ENCODE peak calls at places on chromosome 13, in ten cellular contexts. J is fibroblast of lung, F is lower lobe of right lung, K is breast epithelium, N is psoas muscle, H is left ventricle myocardium inferior, Q is ascending aorta, V is fibroblast of mammary gland, S is esophagus squamous epithelium, D is heart right ventricle. U is an unnamed sample.

GRCh38 chr13:113550453-113550852 is 34.1 kb upstream of the TFDP1 start:
- DNase-seq in N (no peak), S (no peak), J (no peak), H (no peak), K (no peak), V (no peak), F (peak), Q (peak), D (no peak), U (no peak)

GRCh38 chr13:93624371-93624777 is 397.8 kb downstream of the GPC6 start:
- DNase-seq in Q (no peak), S (no peak), N (no peak), F (no peak), H (no peak), V (peak), J (peak), K (no peak), D (no peak), U (no peak)

GRCh38 chr13:85508683-85509329 is 290.4 kb downstream of the SLITRK6 start:
- DNase-seq in J (peak), K (no peak), H (no peak), V (peak), D (no peak), N (no peak), S (no peak), F (no peak), Q (no peak), U (no peak)

GRCh38 chr13:33204130-33204927 is 81.2 kb downstream of the STARD13 start:
- DNase-seq in N (peak), V (peak), F (no peak), J (peak), Q (peak), H (peak), D (peak), S (no peak), K (no peak), U (no peak)

GRCh38 chr13:98722958-98723357 is 29.5 kb downstream of the SLC15A1 start:
- DNase-seq in J (no peak), H (no peak), K (no peak), Q (no peak), S (no peak), D (no peak), N (no peak), F (no peak), V (no peak), U (no peak)

GRCh38 chr13:112690242-112690943 is 555 bp downstream of the ATP11A start:
- DNase-seq in S (no peak), H (peak), Q (peak), V (no peak), F (peak), J (peak), N (peak), K (no peak), D (peak), U (no peak)

GRCh38 chr13:38630780-38631179 is 56.1 kb upstream of the FREM2 start:
- DNase-seq in S (no peak), H (no peak), N (no peak), F (no peak), V (peak), K (no peak), Q (no peak), D (no peak), J (peak), U (no peak)

GRCh38 chr13:112670118-112670517 is 19.7 kb upstream of the ATP11A start:
- DNase-seq in K (no peak), S (no peak), F (peak), Q (no peak), V (no peak), D (no peak), J (no peak), N (no peak), H (no peak), U (no peak)

GRCh38 chr13:90947976-90948375 is 399.5 kb upstream of the MIR17HG start:
- DNase-seq in J (peak), Q (no peak), H (no peak), V (no peak), F (no peak), D (no peak), N (no peak), K (no peak), S (no peak), U (no peak)

GRCh38 chr13:25377244-25377962 is 5.6 kb downstream of the ATP8A2 start:
- DNase-seq in F (no peak), K (no peak), N (no peak), S (no peak), Q (no peak), J (no peak), D (no peak), V (no peak), H (no peak), U (no peak)

GRCh38 chr13:25688524-25688923 is 316.8 kb downstream of the ATP8A2 start:
- DNase-seq in K (no peak), V (no peak), S (no peak), Q (no peak), J (no peak), D (no peak), N (peak), F (no peak), H (no peak), U (no peak)

GRCh38 chr13:46593403-46593802 is 40.4 kb downstream of the LRCH1 start:
- DNase-seq in J (no peak), H (no peak), F (no peak), K (no peak), N (no peak), V (no peak), D (no peak), Q (no peak), S (no peak), U (no peak)

GRCh38 chr13:90950134-90950533 is 397.4 kb upstream of the MIR17HG start:
- DNase-seq in N (no peak), S (no peak), D (no peak), V (no peak), K (no peak), J (no peak), Q (no peak), F (no peak), H (no peak), U (no peak)

GRCh38 chr13:25371608-25372274 is at the start of gene ATP8A2:
- DNase-seq in J (peak), H (no peak), F (no peak), D (no peak), V (no peak), K (no peak), Q (no peak), N (no peak), S (no peak), U (no peak)

GRCh38 chr13:73870970-73871935 is 263.0 kb downstream of the KLF12 start:
- DNase-seq in K (no peak), F (no peak), V (peak), H (no peak), N (no peak), S (no peak), Q (no peak), J (peak), D (no peak), U (no peak)

GRCh38 chr13:102724923-102725322 is 30.1 kb upstream of the METTL21C start:
- DNase-seq in J (peak), H (no peak), N (no peak), D (no peak), Q (no peak), F (no peak), S (no peak), K (no peak), V (peak), U (no peak)
- TF ChIP-seq CTCF in J (peak), H (peak), N (peak), D (peak), Q (peak), F (peak), S (peak), K (peak), V (peak), U (peak)

GRCh38 chr13:30341815-30342570 is 34.6 kb upstream of the KATNAL1 start:
- DNase-seq in Q (peak), H (peak), V (peak), S (no peak), D (peak), N (peak), K (peak), J (peak), F (peak), U (no peak)
- H3K4me3 ChIP-seq in Q (peak), H (peak), V (no peak), S (peak), D (no peak), N (no peak), K (no peak), J (no peak), F (no peak), U (no peak)

GRCh38 chr13:44050450-44051063 is 170.9 kb downstream of the LACC1 start:
- DNase-seq in V (peak), D (no peak), S (no peak), K (no peak), N (no peak), H (no peak), F (no peak), J (no peak), Q (no peak), U (no peak)
- TF ChIP-seq CTCF in V (peak), D (peak), S (peak), K (peak), N (peak), H (peak), F (peak), J (peak), Q (peak), U (peak)

DNA sequence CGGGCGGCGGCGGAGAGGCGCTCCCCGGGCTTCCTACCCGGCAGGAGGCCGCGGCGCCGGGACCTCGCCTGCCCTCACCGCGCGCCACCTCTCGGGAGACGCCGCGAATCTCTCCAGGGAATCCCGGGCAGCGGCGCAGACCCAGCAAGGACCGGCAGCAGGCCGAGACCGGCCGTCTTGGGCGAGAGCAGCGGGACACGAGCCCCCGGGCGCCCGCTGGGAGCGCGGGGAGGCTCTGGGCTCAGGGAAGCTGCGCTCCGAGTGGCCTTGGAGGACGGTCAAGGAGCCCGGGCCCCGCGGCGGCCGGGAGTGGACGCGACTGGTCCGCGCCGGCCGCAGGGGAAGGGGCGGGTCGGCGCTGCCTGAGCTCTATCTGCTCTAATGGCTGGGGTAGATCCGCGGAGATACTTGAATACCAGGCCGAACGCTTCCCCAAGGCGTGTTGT is 14.7 kb downstream of the CDX2 start:
- DNase-seq in J (peak), D (no peak), K (no peak), S (no peak), H (no peak), F (no peak), Q (no peak), V (no peak), N (no peak), U (no peak)
- H3K4me3 ChIP-seq in J (no peak), D (peak), K (peak), S (peak), H (peak), F (peak), Q (peak), V (peak), N (peak), U (peak)

GRCh38 chr13:106089251-106089940 is 446.1 kb downstream of the EFNB2 start:
- DNase-seq in J (no peak), S (no peak), N (no peak), K (no peak), F (no peak), D (no peak), H (no peak), V (peak), Q (no peak), U (no peak)

GRCh38 chr13:106088094-106088493 is 447.4 kb downstream of the EFNB2 start:
- DNase-seq in D (no peak), F (no peak), V (peak), J (peak), N (no peak), S (no peak), H (no peak), Q (no peak), K (no peak), U (no peak)

GRCh38 chr13:106078191-106078590 is 457.3 kb downstream of the EFNB2 start:
- DNase-seq in F (no peak), J (peak), N (no peak), V (no peak), Q (no peak), H (no peak), K (no peak), D (no peak), S (no peak), U (no peak)

GRCh38 chr13:106087201-106087600 is 448.3 kb downstream of the EFNB2 start:
- DNase-seq in Q (no peak), V (no peak), N (no peak), D (no peak), K (no peak), J (no peak), S (no peak), H (no peak), F (no peak), U (no peak)

GRCh38 chr13:106083620-106084350 is 451.7 kb downstream of the EFNB2 start:
- DNase-seq in S (no peak), Q (no peak), K (no peak), J (peak), D (no peak), V (peak), F (no peak), H (no peak), N (no peak), U (no peak)
- TF ChIP-seq CTCF in S (peak), Q (peak), K (peak), J (peak), D (peak), V (peak), F (peak), H (peak), N (peak), U (peak)

DNA sequence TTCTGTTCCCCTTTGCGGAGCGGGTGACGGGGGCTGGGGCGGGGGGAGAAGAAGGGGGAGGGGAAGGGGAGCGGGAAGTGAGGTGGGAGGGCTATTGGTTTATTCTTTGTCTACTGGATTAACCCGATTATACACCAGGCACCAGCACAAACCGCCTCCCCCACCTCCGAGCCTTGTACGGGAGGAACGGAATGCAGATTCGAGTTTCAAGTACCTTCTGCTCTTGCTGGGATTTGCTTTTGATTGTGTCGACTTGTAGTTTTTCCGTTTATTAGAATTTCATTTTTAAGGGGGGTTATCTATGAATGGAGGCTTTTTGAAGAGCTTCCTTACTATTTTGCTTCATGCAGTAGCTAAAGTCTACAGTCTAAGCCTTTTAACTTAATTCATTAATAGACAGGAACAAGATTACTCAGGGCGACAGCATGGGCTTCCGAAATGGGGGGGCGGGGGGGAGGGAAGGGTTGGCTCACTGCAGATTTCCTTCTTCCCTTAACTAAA is 895 bp upstream of the SPRY2 start:
- DNase-seq in K (peak), N (peak), J (peak), S (no peak), V (peak), D (peak), Q (peak), H (peak), F (peak), U (no peak)
- H3K4me3 ChIP-seq in K (peak), N (peak), J (peak), S (peak), V (peak), D (peak), Q (peak), H (peak), F (peak), U (no peak)

GRCh38 chr13:95536629-95537241 is 15.8 kb upstream of the CLDN10 start:
- DNase-seq in Q (no peak), N (no peak), V (peak), H (no peak), D (no peak), J (no peak), S (no peak), F (no peak), K (no peak), U (no peak)
- TF ChIP-seq CTCF in Q (peak), N (peak), V (peak), H (peak), D (peak), J (no peak), S (no peak), F (peak), K (peak), U (peak)

DNA sequence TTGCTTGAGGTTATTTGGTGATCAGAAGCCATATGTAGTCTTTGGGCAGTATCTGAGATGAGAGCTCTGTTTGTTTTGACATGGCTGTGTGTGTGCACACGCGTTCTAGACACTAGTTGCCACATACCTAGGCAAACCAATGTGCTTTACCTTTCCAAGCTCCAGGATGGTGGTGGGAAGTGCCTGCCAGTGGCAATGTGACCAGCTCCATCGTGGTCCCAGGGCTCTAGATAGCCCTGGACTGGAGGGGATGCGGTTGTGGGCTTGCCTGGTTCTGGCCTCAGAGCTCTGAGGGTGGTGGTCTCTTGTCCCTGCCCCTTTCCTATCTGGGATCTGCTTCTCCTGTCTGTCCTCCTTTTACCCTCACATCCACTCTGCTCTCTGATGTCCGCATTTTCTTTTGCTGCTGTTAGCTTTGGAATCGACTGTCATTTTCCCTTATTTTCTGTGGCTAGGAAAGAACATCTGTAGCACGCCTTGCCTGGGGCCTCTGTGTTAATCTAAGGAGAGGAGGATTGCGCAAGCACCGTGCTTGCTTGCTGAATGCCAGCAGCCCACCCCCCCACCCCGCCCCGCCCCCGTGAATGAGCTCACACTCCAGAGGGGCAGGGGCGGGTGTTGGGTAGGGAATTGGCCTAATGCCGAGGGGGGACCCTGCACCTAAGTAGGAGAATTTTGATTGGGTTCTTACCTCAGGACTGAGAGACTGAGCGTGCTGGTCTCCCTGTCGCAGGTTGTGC is 89.5 kb downstream of the ARHGEF7 start:
- DNase-seq in Q (peak), F (peak), N (peak), J (peak), V (peak), H (peak), D (peak), K (no peak), S (no peak), U (no peak)
- H3K4me3 ChIP-seq in Q (peak), F (peak), N (peak), J (peak), V (peak), H (peak), D (peak), K (no peak), S (peak), U (no peak)